ENCODE peak calls at places on chromosomes 6 and 20, in eight cellular contexts. E, M, X, Z, H, F, D and U are unnamed samples. For H3K4me1, the result is how much of the 10 kb centered on the place peaks cover.

GRCh38 chr6:74368746-74369145 is 672.7 kb downstream of the CD109 start:
- DNase-seq in E (no peak), M (no peak), X (no peak), Z (no peak), H (no peak), F (no peak), D (no peak), U (no peak)

GRCh38 chr6:30901436-30901835 is 6.6 kb upstream of the GTF2H4 start:
- DNase-seq in E (no peak), M (no peak), X (peak), Z (no peak), H (no peak), F (no peak), D (no peak), U (no peak)

GRCh38 chr20:19828233-19828632 is 70.2 kb downstream of the RIN2 start:
- DNase-seq in E (peak), M (no peak), X (no peak), Z (no peak), H (no peak), F (no peak), D (no peak), U (no peak)

GRCh38 chr20:19889011-19889953 is 127.9 kb upstream of the NAA20 start:
- DNase-seq in E (no peak), M (peak), X (no peak), Z (no peak), H (no peak), F (peak), D (peak), U (peak)

GRCh38 chr20:45363611-45364492 is 896 bp downstream of the SYS1 start:
- DNase-seq in E (no peak), M (no peak), X (no peak), Z (no peak), H (peak), F (no peak), D (no peak), U (no peak)

GRCh38 chr6:31356946-31357466 is at the start of gene HLA-B:
- DNase-seq in E (peak), M (peak), X (peak), Z (peak), H (peak), F (peak), D (peak), U (peak)

GRCh38 chr6:128580224-128581110 is 60.1 kb upstream of the PTPRK start:
- DNase-seq in E (no peak), M (no peak), X (no peak), Z (no peak), H (no peak), F (peak), D (no peak), U (no peak)

GRCh38 chr6:80338201-80338836 is 231.8 kb downstream of the BCKDHB start:
- DNase-seq in E (peak), M (peak), X (peak), Z (peak), H (peak), F (peak), D (peak), U (no peak)

GRCh38 chr6:16130932-16131387 is 2.1 kb downstream of the MYLIP start:
- DNase-seq in E (peak), M (no peak), X (no peak), Z (peak), H (no peak), F (no peak), D (no peak), U (peak)

GRCh38 chr6:169536446-169537170 is 165.2 kb downstream of the WDR27 start:
- DNase-seq in E (no peak), M (no peak), X (no peak), Z (no peak), H (no peak), F (no peak), D (no peak), U (no peak)

GRCh38 chr20:60046011-60046413 is 87.8 kb downstream of the CDH26 start:
- DNase-seq in E (no peak), M (no peak), X (no peak), Z (no peak), H (no peak), F (no peak), D (no peak), U (no peak)

GRCh38 chr20:6626805-6627204 is 140.7 kb upstream of the BMP2 start:
- DNase-seq in E (no peak), M (no peak), X (no peak), Z (no peak), H (peak), F (no peak), D (no peak), U (no peak)

GRCh38 chr20:32970973-32971300 is 33.3 kb downstream of the SUN5 start:
- DNase-seq in E (no peak), M (no peak), X (no peak), Z (no peak), H (peak), F (no peak), D (no peak), U (no peak)

GRCh38 chr6:142696123-142696522 is 248.9 kb downstream of the HIVEP2 start:
- DNase-seq in E (no peak), M (no peak), X (no peak), Z (no peak), H (no peak), F (no peak), D (no peak), U (no peak)

GRCh38 chr6:166929534-166930189 is 26.7 kb downstream of the RNASET2 start:
- DNase-seq in E (peak), M (no peak), X (no peak), Z (no peak), H (no peak), F (no peak), D (no peak), U (no peak)

GRCh38 chr6:49713346-49713745 is at the start of gene CRISP2:
- DNase-seq in E (no peak), M (no peak), X (peak), Z (no peak), H (peak), F (no peak), D (no peak), U (no peak)

GRCh38 chr20:50172347-50173013 is 18.1 kb upstream of the CEBPB start:
- DNase-seq in E (peak), M (peak), X (peak), Z (no peak), H (peak), F (peak), D (peak), U (peak)

DNA sequence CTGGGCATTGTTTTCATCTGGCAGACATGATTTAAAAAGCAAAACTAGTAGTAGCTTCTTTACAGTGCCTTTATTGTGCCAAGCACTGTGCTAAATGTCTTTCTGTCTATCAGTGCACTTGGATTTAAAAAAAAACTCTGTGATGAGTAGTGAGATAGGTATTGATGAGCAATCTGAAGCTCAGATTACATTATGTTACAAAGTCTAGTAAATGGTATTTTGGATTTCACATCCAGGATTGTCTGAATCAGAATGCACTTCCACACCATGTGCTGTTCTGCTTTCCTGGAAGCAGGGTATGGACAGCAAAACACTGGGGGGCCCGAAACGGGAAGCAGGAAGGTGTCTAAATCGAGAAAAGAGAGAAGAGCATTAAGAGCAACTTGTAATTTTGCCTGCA is 103.4 kb upstream of the CCN2 start:
- DNase-seq in E (no peak), M (no peak), X (no peak), Z (no peak), H (no peak), F (no peak), D (no peak), U (no peak)
- H3K4me1 ChIP-seq in E (under half), M (under half), X (under half), Z (under half), H (under half), F (under half), D (under half), U (under half)

DNA sequence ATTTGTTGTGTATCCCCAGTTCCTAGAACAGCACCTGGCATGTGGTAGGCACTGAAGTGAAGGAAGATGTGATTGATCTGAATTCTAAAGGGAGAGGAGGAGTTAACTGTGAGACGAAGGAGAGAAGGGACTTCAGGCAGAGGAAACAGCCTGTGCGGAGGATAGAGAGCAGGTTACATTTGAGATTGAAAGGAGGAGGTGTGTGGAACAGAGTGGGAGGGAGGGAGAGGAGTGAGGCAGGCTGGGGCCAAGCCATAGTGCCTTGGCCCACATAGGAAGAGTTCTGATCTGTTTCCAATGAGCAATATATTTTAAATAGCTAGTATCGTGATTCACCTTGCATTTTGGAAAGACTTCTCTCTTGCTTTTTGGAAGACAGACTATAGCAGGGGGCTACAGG is 13.9 kb upstream of the MROH8 start:
- DNase-seq in E (no peak), M (no peak), X (no peak), Z (no peak), H (no peak), F (no peak), D (no peak), U (no peak)
- H3K4me3 ChIP-seq in E (no peak), M (no peak), X (no peak), Z (no peak), H (no peak), F (no peak), D (no peak), U (no peak)

GRCh38 chr6:39724787-39725631 is at the start of gene KIF6:
- DNase-seq in E (peak), M (peak), X (peak), Z (peak), H (peak), F (peak), D (peak), U (peak)
- H3K27ac ChIP-seq in E (peak), M (peak), X (peak), Z (no peak), H (no peak), F (peak), D (peak), U (peak)

GRCh38 chr20:41055679-41056078 is 27.1 kb downstream of the TOP1 start:
- DNase-seq in E (no peak), M (no peak), X (no peak), Z (no peak), H (no peak), F (no peak), D (no peak), U (no peak)

GRCh38 chr20:41059236-41059635 is 30.6 kb downstream of the TOP1 start:
- DNase-seq in E (no peak), M (no peak), X (no peak), Z (no peak), H (no peak), F (no peak), D (no peak), U (no peak)

GRCh38 chr20:41061155-41061554 is 32.5 kb downstream of the TOP1 start:
- DNase-seq in E (no peak), M (no peak), X (no peak), Z (no peak), H (no peak), F (no peak), D (no peak), U (no peak)

GRCh38 chr20:41058674-41059008 is 30.0 kb downstream of the TOP1 start:
- DNase-seq in E (no peak), M (no peak), X (no peak), Z (no peak), H (no peak), F (no peak), D (no peak), U (no peak)

GRCh38 chr20:41058007-41058673 is 29.5 kb downstream of the TOP1 start:
- DNase-seq in E (no peak), M (no peak), X (no peak), Z (no peak), H (no peak), F (no peak), D (no peak), U (no peak)
- H3K4me1 ChIP-seq in E (under half), M (half or more), X (half or more), Z (under half), H (under half), F (half or more), D (under half), U (under half)

GRCh38 chr6:63708631-63709030 is 73.0 kb downstream of the PHF3 start:
- DNase-seq in E (no peak), M (no peak), X (no peak), Z (no peak), H (no peak), F (no peak), D (no peak), U (no peak)
- H3K4me3 ChIP-seq in E (no peak), M (no peak), X (no peak), Z (no peak), H (no peak), F (no peak), D (no peak), U (no peak)

GRCh38 chr6:150418825-150419594 is 50.2 kb downstream of the IYD start:
- DNase-seq in E (peak), M (peak), X (peak), Z (peak), H (peak), F (peak), D (peak), U (peak)

GRCh38 chr6:150416120-150416519 is 47.3 kb downstream of the IYD start:
- DNase-seq in E (no peak), M (no peak), X (no peak), Z (no peak), H (no peak), F (no peak), D (no peak), U (no peak)

GRCh38 chr6:150417247-150417646 is 48.4 kb downstream of the IYD start:
- DNase-seq in E (no peak), M (no peak), X (no peak), Z (no peak), H (no peak), F (no peak), D (no peak), U (no peak)

GRCh38 chr6:150420428-150420827 is 51.6 kb downstream of the IYD start:
- DNase-seq in E (no peak), M (no peak), X (no peak), Z (no peak), H (no peak), F (no peak), D (no peak), U (no peak)

DNA sequence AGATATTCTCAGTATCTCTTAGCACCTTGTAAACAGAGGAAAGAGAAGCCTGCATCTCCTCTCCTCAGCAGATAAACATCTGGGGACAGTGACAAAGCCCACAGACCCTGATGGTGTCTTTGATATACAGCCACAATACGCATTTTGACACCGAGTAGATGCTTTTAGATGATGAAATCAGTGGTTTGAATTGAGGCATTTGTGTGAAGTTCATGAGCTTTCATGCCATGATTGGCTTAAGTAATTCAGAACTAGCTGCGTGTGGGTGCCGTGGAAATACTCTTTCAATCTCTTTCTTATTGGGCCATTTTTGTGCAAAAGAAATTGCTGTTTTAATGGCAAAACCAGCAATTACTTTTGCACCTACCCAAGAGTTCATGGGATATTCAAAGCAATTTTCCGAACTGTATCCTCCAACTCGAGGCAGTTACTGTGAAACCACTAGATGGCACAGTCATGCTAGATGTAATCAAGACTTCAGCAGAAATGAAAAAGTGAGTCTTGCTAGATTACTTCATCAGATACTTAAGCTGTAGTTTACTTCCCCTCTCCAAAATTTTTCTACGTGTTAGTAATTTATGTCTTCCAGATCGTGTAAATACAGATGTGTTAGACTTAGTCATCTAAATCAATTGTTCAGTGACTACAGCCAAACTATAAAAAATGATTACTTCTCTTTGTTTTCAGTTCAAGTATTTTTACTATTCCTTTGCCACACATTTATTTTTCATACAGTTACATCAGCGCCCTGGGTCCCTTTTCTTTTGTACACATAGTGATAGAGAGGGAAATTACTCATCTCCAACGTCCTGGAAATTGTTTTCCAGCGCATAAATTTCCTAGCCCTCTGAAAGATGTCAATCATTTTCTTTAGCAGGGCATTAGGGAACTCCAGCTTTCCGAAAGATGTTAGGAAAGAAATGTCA is 49.4 kb downstream of the IYD start:
- DNase-seq in E (peak), M (no peak), X (no peak), Z (peak), H (no peak), F (no peak), D (no peak), U (no peak)
- H3K27ac ChIP-seq in E (peak), M (peak), X (peak), Z (no peak), H (peak), F (peak), D (peak), U (peak)

GRCh38 chr6:54860132-54860531 is 13.6 kb downstream of the FAM83B start:
- DNase-seq in E (no peak), M (no peak), X (no peak), Z (no peak), H (no peak), F (no peak), D (no peak), U (no peak)

GRCh38 chr6:54860739-54861138 is 14.2 kb downstream of the FAM83B start:
- DNase-seq in E (no peak), M (no peak), X (no peak), Z (no peak), H (no peak), F (no peak), D (no peak), U (no peak)

GRCh38 chr6:54861846-54862616 is 15.5 kb downstream of the FAM83B start:
- DNase-seq in E (no peak), M (no peak), X (no peak), Z (no peak), H (no peak), F (no peak), D (no peak), U (no peak)

GRCh38 chr6:54865091-54865631 is 18.6 kb downstream of the FAM83B start:
- DNase-seq in E (no peak), M (no peak), X (no peak), Z (no peak), H (no peak), F (no peak), D (no peak), U (no peak)

GRCh38 chr6:54864272-54864671 is 17.7 kb downstream of the FAM83B start:
- DNase-seq in E (no peak), M (no peak), X (no peak), Z (no peak), H (no peak), F (no peak), D (no peak), U (no peak)
- H3K4me1 ChIP-seq in E (under half), M (under half), X (under half), Z (under half), H (under half), F (under half), D (under half), U (under half)

GRCh38 chr20:63071541-63072181 is 64.9 kb upstream of the BHLHE23 start:
- DNase-seq in E (no peak), M (peak), X (peak), Z (peak), H (peak), F (no peak), D (peak), U (no peak)
- H3K4me3 ChIP-seq in E (no peak), M (no peak), X (no peak), Z (no peak), H (no peak), F (no peak), D (no peak), U (no peak)

DNA sequence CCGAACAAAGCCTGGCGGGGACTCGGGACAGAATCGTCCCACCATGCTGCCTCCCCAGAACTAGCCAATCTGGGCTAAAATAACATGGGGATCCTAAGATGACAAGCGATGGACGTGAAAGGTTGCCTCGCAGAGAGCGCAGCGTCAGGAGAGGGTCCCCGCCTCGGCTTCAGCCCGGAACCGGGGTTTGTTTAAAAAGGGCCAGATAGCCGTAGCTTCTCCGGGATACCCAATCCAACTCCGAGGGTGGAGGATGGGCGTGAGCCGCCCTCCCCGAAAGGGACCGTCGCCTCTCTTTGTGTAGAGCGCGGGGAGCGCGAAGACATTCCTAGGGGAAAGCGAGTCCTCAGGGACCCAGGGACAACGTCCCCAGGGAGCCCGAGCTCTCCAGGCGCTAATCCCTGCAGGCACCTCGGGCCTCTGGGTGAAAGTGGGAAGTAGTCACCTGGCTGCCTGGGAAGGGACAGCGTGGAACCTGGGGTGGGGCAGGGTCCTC is 640 bp downstream of the CD24 start:
- DNase-seq in E (peak), M (no peak), X (peak), Z (no peak), H (peak), F (no peak), D (no peak), U (no peak)
- H3K27ac ChIP-seq in E (peak), M (no peak), X (peak), Z (no peak), H (peak), F (no peak), D (no peak), U (no peak)